ENCODE peak calls at places on chromosomes 7 and 10, in five cellular contexts. C, W, Q, T and A are unnamed samples. For H3K4me1, the result is how much of the 10 kb centered on the place peaks cover.

GRCh38 chr10:34713875-34714274 is 101.2 kb downstream of the PARD3 start:
- DNase-seq in C (peak), W (no peak), Q (no peak), T (no peak), A (peak)

GRCh38 chr7:40324889-40325288 is 190.1 kb downstream of the SUGCT start:
- DNase-seq in C (peak), W (no peak), Q (no peak), T (no peak), A (no peak)

GRCh38 chr7:157224627-157225026 is 85.9 kb downstream of the UBE3C start:
- DNase-seq in C (peak), W (no peak), Q (no peak), T (no peak), A (no peak)

GRCh38 chr7:148142660-148143248 is 447.8 kb upstream of the C7orf33 start:
- DNase-seq in C (no peak), W (peak), Q (no peak), T (peak), A (peak)

GRCh38 chr10:49666054-49666453 is 13.4 kb upstream of the C10orf53 start:
- DNase-seq in C (no peak), W (no peak), Q (no peak), T (no peak), A (no peak)

GRCh38 chr10:86350897-86351296 is 15.7 kb downstream of the GRID1 start:
- DNase-seq in C (no peak), W (no peak), Q (no peak), T (no peak), A (no peak)

GRCh38 chr10:131427901-131428300 is 116.4 kb upstream of the TCERG1L start:
- DNase-seq in C (no peak), W (no peak), Q (no peak), T (no peak), A (no peak)

GRCh38 chr10:15444105-15445021 is 73.3 kb upstream of the FAM171A1 start:
- DNase-seq in C (no peak), W (no peak), Q (no peak), T (no peak), A (no peak)

GRCh38 chr7:117800841-117801240 is 72.4 kb downstream of the CTTNBP2 start:
- DNase-seq in C (no peak), W (no peak), Q (no peak), T (no peak), A (no peak)

GRCh38 chr7:150385240-150385830 is 6.2 kb downstream of the ZNF775 start:
- DNase-seq in C (no peak), W (no peak), Q (no peak), T (no peak), A (no peak)

GRCh38 chr7:101927389-101928306 is 110.2 kb downstream of the CUX1 start:
- DNase-seq in C (no peak), W (no peak), Q (no peak), T (no peak), A (no peak)

DNA sequence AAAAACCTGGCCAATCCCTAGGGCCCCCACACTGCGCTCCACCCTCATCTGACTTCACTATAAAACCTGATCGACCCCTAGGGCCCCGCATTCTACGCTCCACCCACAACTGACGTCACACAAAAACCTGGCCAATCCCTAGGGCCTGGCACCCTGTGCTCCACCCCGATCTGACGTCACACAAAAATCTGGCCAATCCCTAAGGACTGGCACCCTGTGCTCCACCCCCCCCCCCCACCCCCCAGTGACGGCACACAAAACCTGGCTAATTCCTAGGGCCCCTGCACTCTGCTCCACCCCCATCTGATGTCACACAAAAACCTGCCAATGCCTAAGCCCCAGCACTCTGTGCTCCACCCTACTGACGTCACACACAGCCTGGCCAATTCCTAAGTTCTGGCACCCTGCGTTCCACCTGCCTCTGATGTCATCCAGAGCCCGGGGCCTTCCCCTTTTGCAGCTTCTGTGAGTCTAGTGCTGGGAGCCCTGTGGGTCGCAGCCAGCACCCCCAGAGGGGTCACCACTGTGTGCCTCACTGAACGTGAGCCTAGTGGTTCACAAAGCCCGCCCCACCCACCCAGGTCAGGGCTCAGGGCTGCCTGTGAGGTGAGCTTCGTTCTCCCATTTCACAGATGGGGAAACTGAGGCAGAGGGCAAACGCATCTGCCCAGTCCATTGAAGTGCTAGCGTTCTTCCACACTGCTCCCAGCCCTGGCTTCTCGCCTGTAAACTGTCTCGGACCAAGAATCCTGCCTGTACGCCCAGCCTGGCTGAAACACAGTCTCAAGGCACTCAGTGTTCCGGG is 40.6 kb downstream of the MICALL2 start:
- DNase-seq in C (peak), W (no peak), Q (peak), T (peak), A (no peak)
- H3K9ac ChIP-seq in C (no peak), W (no peak), Q (no peak), T (peak), A (no peak)

GRCh38 chr7:85655252-85655651 is 468.4 kb upstream of the SEMA3D start:
- DNase-seq in C (no peak), W (no peak), Q (no peak), T (no peak), A (no peak)
- H3K4me1 ChIP-seq in C (under half), W (under half), Q (under half), T (under half), A (under half)

GRCh38 chr10:547591-548081 is 141.8 kb downstream of the DIP2C start:
- DNase-seq in C (no peak), W (no peak), Q (no peak), T (no peak), A (no peak)
- H3K9ac ChIP-seq in C (no peak), W (no peak), Q (no peak), T (no peak), A (no peak)

DNA sequence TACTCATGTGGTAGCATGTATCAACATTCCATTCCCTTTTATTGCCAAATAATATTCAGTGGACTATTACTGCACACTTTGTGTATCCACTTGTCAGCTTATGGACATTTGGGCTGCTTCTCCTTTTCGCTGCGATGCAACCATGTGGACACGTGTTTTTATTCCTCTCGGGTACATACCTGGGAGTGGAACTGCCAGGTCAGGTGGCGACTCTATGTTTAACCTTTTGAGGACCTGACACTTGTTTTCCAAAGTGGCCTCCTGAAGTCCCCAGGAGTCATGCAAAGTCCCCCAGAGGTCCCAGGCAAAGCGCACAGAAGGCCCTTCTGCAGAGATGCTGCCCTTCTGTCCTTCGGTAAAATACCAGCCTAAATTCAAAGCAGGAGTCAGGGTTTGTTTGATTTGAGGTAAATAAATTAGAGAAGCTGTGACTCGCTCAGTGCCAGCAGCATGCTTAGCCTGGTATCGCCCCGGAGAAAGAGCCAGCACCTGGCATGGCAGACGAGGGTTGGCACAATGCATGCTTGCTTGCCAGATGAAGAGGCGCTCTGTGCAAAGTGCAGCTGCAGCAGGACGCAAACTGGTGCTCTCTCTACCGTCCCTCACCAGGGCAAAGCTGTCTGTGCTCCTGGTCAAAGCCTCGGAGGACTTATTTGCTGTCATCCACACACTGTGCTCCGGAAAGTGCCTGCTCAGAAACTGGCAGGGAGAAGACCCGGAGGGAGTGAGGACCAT is 37.8 kb downstream of the HIPK2 start:
- DNase-seq in C (no peak), W (peak), Q (no peak), T (no peak), A (no peak)
- H3K4me1 ChIP-seq in C (under half), W (under half), Q (under half), T (under half), A (under half)

GRCh38 chr10:102712089-102712488 is 2.1 kb downstream of the ARL3 start:
- DNase-seq in C (no peak), W (no peak), Q (no peak), T (no peak), A (no peak)

GRCh38 chr10:102713483-102713813 is 749 bp downstream of the ARL3 start:
- DNase-seq in C (peak), W (no peak), Q (no peak), T (no peak), A (no peak)

GRCh38 chr10:102714621-102715455 is at the start of gene SFXN2:
- DNase-seq in C (no peak), W (peak), Q (no peak), T (no peak), A (no peak)

GRCh38 chr10:102713814-102714620 is at the start of gene ARL3:
- DNase-seq in C (peak), W (peak), Q (peak), T (peak), A (peak)

GRCh38 chr10:102712843-102713242 is 1.4 kb downstream of the ARL3 start:
- DNase-seq in C (no peak), W (no peak), Q (no peak), T (no peak), A (no peak)
- H3K9ac ChIP-seq in C (peak), W (no peak), Q (no peak), T (no peak), A (peak)

GRCh38 chr10:6401562-6402348 is 178.3 kb downstream of the PRKCQ start:
- DNase-seq in C (peak), W (peak), Q (peak), T (peak), A (peak)
- H3K4me1 ChIP-seq in C (under half), W (under half), Q (under half), T (under half), A (under half)

GRCh38 chr10:75100764-75101291 is 10.6 kb upstream of the SAMD8 start:
- DNase-seq in C (no peak), W (no peak), Q (no peak), T (no peak), A (no peak)
- H3K9ac ChIP-seq in C (no peak), W (no peak), Q (no peak), T (no peak), A (no peak)

GRCh38 chr10:6516877-6517276 is 63.2 kb downstream of the PRKCQ start:
- DNase-seq in C (no peak), W (no peak), Q (no peak), T (no peak), A (no peak)
- H3K4me1 ChIP-seq in C (under half), W (under half), Q (under half), T (under half), A (under half)

GRCh38 chr10:3812141-3812540 is 27.1 kb upstream of the KLF6 start:
- DNase-seq in C (no peak), W (no peak), Q (no peak), T (no peak), A (no peak)
- H3K9ac ChIP-seq in C (peak), W (peak), Q (no peak), T (no peak), A (peak)